ENCODE peak calls at places on chromosomes 1 and 21, in ten cellular contexts. One of them, this sample, is unnamed.
A peak's percentile ranks its signal among the peaks of the same experiment; 100 is the strongest.

GRCh38 chr1:98044766-98045165 is 123.9 kb upstream of the DPYD start:
- DNase-seq in GM19239: no peak
- DNase-seq in T-helper 2 cell: no peak
- DNase-seq in effector CD4-positive, alpha-beta T cell: no peak
- DNase-seq in cardiac fibroblast: no peak
- DNase-seq in stimulated activated CD8-positive, alpha-beta memory T cell treated with anti-CD3 and anti-CD28 coated beads, Interleukin-15, amount 100 ng/mL, for 24 hours: no peak
- DNase-seq in activated CD8-positive, alpha-beta memory T cell treated with anti-CD3 and anti-CD28 coated beads for 4 hours: no peak
- DNase-seq in CMK: no peak
- DNase-seq in HS-5: no peak
- DNase-seq in iPS DF 19.7: no peak
- DNase-seq in this sample: no peak

GRCh38 chr1:21622466-21623315 is 46.5 kb downstream of the RAP1GAP start:
- DNase-seq in GM19239: peak; percentile 53
- DNase-seq in stimulated activated CD8-positive, alpha-beta memory T cell treated with anti-CD3 and anti-CD28 coated beads, Interleukin-15, amount 100 ng/mL, for 24 hours: peak; percentile 26
- DNase-seq in CMK: no peak
- DNase-seq in T-helper 2 cell: no peak
- DNase-seq in activated CD8-positive, alpha-beta memory T cell treated with anti-CD3 and anti-CD28 coated beads for 4 hours: peak; percentile 8
- DNase-seq in effector CD4-positive, alpha-beta T cell: peak; percentile 11
- DNase-seq in iPS DF 19.7: no peak
- DNase-seq in HS-5: no peak
- DNase-seq in cardiac fibroblast: no peak
- DNase-seq in this sample: peak; percentile 56

GRCh38 chr21:31731112-31731801 is 661 bp downstream of the SCAF4 start:
- DNase-seq in activated CD8-positive, alpha-beta memory T cell treated with anti-CD3 and anti-CD28 coated beads for 4 hours: peak; percentile 26
- DNase-seq in T-helper 2 cell: peak; percentile 28
- DNase-seq in HS-5: no peak
- DNase-seq in iPS DF 19.7: no peak
- DNase-seq in effector CD4-positive, alpha-beta T cell: peak; percentile 32
- DNase-seq in cardiac fibroblast: no peak
- DNase-seq in stimulated activated CD8-positive, alpha-beta memory T cell treated with anti-CD3 and anti-CD28 coated beads, Interleukin-15, amount 100 ng/mL, for 24 hours: peak; percentile 15
- DNase-seq in CMK: peak; percentile 58
- DNase-seq in GM19239: peak; percentile 40
- DNase-seq in this sample: peak; percentile 54

GRCh38 chr1:226646026-226646869 is 92.8 kb downstream of the ITPKB start:
- DNase-seq in stimulated activated CD8-positive, alpha-beta memory T cell treated with anti-CD3 and anti-CD28 coated beads, Interleukin-15, amount 100 ng/mL, for 24 hours: no peak
- DNase-seq in HS-5: no peak
- DNase-seq in GM19239: no peak
- DNase-seq in T-helper 2 cell: no peak
- DNase-seq in cardiac fibroblast: no peak
- DNase-seq in CMK: no peak
- DNase-seq in effector CD4-positive, alpha-beta T cell: no peak
- DNase-seq in iPS DF 19.7: no peak
- DNase-seq in activated CD8-positive, alpha-beta memory T cell treated with anti-CD3 and anti-CD28 coated beads for 4 hours: no peak
- DNase-seq in this sample: no peak

GRCh38 chr21:25582888-25583287 is 24.4 kb downstream of the MRPL39 start:
- DNase-seq in iPS DF 19.7: no peak
- DNase-seq in T-helper 2 cell: no peak
- DNase-seq in effector CD4-positive, alpha-beta T cell: no peak
- DNase-seq in CMK: no peak
- DNase-seq in cardiac fibroblast: no peak
- DNase-seq in GM19239: no peak
- DNase-seq in stimulated activated CD8-positive, alpha-beta memory T cell treated with anti-CD3 and anti-CD28 coated beads, Interleukin-15, amount 100 ng/mL, for 24 hours: no peak
- DNase-seq in activated CD8-positive, alpha-beta memory T cell treated with anti-CD3 and anti-CD28 coated beads for 4 hours: no peak
- DNase-seq in HS-5: no peak
- DNase-seq in this sample: peak; percentile 37

GRCh38 chr1:18322353-18323032 is 158.2 kb upstream of the KLHDC7A start:
- DNase-seq in T-helper 2 cell: no peak
- DNase-seq in activated CD8-positive, alpha-beta memory T cell treated with anti-CD3 and anti-CD28 coated beads for 4 hours: no peak
- DNase-seq in CMK: no peak
- DNase-seq in HS-5: no peak
- DNase-seq in iPS DF 19.7: no peak
- DNase-seq in effector CD4-positive, alpha-beta T cell: no peak
- DNase-seq in GM19239: no peak
- DNase-seq in cardiac fibroblast: no peak
- DNase-seq in stimulated activated CD8-positive, alpha-beta memory T cell treated with anti-CD3 and anti-CD28 coated beads, Interleukin-15, amount 100 ng/mL, for 24 hours: no peak
- DNase-seq in this sample: peak; percentile 5

GRCh38 chr1:92756537-92756936 is 28.4 kb downstream of the EVI5 start:
- DNase-seq in stimulated activated CD8-positive, alpha-beta memory T cell treated with anti-CD3 and anti-CD28 coated beads, Interleukin-15, amount 100 ng/mL, for 24 hours: no peak
- DNase-seq in effector CD4-positive, alpha-beta T cell: no peak
- DNase-seq in T-helper 2 cell: no peak
- DNase-seq in HS-5: no peak
- DNase-seq in CMK: no peak
- DNase-seq in activated CD8-positive, alpha-beta memory T cell treated with anti-CD3 and anti-CD28 coated beads for 4 hours: no peak
- DNase-seq in cardiac fibroblast: no peak
- DNase-seq in GM19239: no peak
- DNase-seq in iPS DF 19.7: no peak
- DNase-seq in this sample: no peak

GRCh38 chr1:10867138-10867721 is 70.8 kb upstream of the CASZ1 start:
- DNase-seq in stimulated activated CD8-positive, alpha-beta memory T cell treated with anti-CD3 and anti-CD28 coated beads, Interleukin-15, amount 100 ng/mL, for 24 hours: peak; percentile 50
- DNase-seq in CMK: peak; percentile 22
- DNase-seq in GM19239: peak; percentile 50
- DNase-seq in effector CD4-positive, alpha-beta T cell: peak; percentile 57
- DNase-seq in T-helper 2 cell: peak; percentile 54
- DNase-seq in cardiac fibroblast: peak; percentile 32
- DNase-seq in activated CD8-positive, alpha-beta memory T cell treated with anti-CD3 and anti-CD28 coated beads for 4 hours: peak; percentile 40
- DNase-seq in HS-5: no peak
- DNase-seq in iPS DF 19.7: no peak
- DNase-seq in this sample: peak; percentile 69

GRCh38 chr1:235741294-235741693 is 91.7 kb upstream of the GNG4 start:
- DNase-seq in T-helper 2 cell: no peak
- DNase-seq in activated CD8-positive, alpha-beta memory T cell treated with anti-CD3 and anti-CD28 coated beads for 4 hours: no peak
- DNase-seq in stimulated activated CD8-positive, alpha-beta memory T cell treated with anti-CD3 and anti-CD28 coated beads, Interleukin-15, amount 100 ng/mL, for 24 hours: no peak
- DNase-seq in effector CD4-positive, alpha-beta T cell: no peak
- DNase-seq in cardiac fibroblast: peak; percentile 78
- DNase-seq in CMK: no peak
- DNase-seq in HS-5: peak; percentile 69
- DNase-seq in iPS DF 19.7: no peak
- DNase-seq in GM19239: no peak
- DNase-seq in this sample: no peak

GRCh38 chr1:203378529-203379271 is 27.8 kb upstream of the FMOD start:
- DNase-seq in cardiac fibroblast: peak; percentile 85
- DNase-seq in iPS DF 19.7: no peak
- DNase-seq in CMK: no peak
- DNase-seq in stimulated activated CD8-positive, alpha-beta memory T cell treated with anti-CD3 and anti-CD28 coated beads, Interleukin-15, amount 100 ng/mL, for 24 hours: no peak
- DNase-seq in T-helper 2 cell: no peak
- DNase-seq in effector CD4-positive, alpha-beta T cell: no peak
- DNase-seq in GM19239: no peak
- DNase-seq in activated CD8-positive, alpha-beta memory T cell treated with anti-CD3 and anti-CD28 coated beads for 4 hours: no peak
- DNase-seq in HS-5: no peak
- DNase-seq in this sample: no peak

GRCh38 chr1:236394905-236395779 is 1.1 kb downstream of the EDARADD start:
- DNase-seq in effector CD4-positive, alpha-beta T cell: peak; percentile 54
- DNase-seq in T-helper 2 cell: peak; percentile 14
- DNase-seq in stimulated activated CD8-positive, alpha-beta memory T cell treated with anti-CD3 and anti-CD28 coated beads, Interleukin-15, amount 100 ng/mL, for 24 hours: no peak
- DNase-seq in GM19239: no peak
- DNase-seq in cardiac fibroblast: peak; percentile 18
- DNase-seq in iPS DF 19.7: peak; percentile 23
- DNase-seq in activated CD8-positive, alpha-beta memory T cell treated with anti-CD3 and anti-CD28 coated beads for 4 hours: peak; percentile 24
- DNase-seq in CMK: peak; percentile 34
- DNase-seq in HS-5: peak; percentile 18
- DNase-seq in this sample: peak; percentile 63

GRCh38 chr1:205284420-205285144 is 37.0 kb downstream of the NUAK2 start:
- DNase-seq in effector CD4-positive, alpha-beta T cell: peak; percentile 88
- DNase-seq in GM19239: no peak
- DNase-seq in stimulated activated CD8-positive, alpha-beta memory T cell treated with anti-CD3 and anti-CD28 coated beads, Interleukin-15, amount 100 ng/mL, for 24 hours: peak; percentile 19
- DNase-seq in iPS DF 19.7: peak; percentile 89
- DNase-seq in HS-5: peak; percentile 95
- DNase-seq in CMK: no peak
- DNase-seq in activated CD8-positive, alpha-beta memory T cell treated with anti-CD3 and anti-CD28 coated beads for 4 hours: peak; percentile 77
- DNase-seq in T-helper 2 cell: peak; percentile 49
- DNase-seq in cardiac fibroblast: peak; percentile 96
- DNase-seq in this sample: peak; percentile 83

GRCh38 chr1:193115629-193116227 is 6.1 kb upstream of the CDC73 start:
- DNase-seq in GM19239: no peak
- DNase-seq in HS-5: peak; percentile 94
- DNase-seq in activated CD8-positive, alpha-beta memory T cell treated with anti-CD3 and anti-CD28 coated beads for 4 hours: no peak
- DNase-seq in cardiac fibroblast: peak; percentile 95
- DNase-seq in iPS DF 19.7: no peak
- DNase-seq in stimulated activated CD8-positive, alpha-beta memory T cell treated with anti-CD3 and anti-CD28 coated beads, Interleukin-15, amount 100 ng/mL, for 24 hours: no peak
- DNase-seq in CMK: no peak
- DNase-seq in effector CD4-positive, alpha-beta T cell: no peak
- DNase-seq in T-helper 2 cell: no peak
- DNase-seq in this sample: no peak

GRCh38 chr1:221419513-221420088 is 322.3 kb downstream of the DUSP10 start:
- DNase-seq in cardiac fibroblast: peak; percentile 52
- DNase-seq in GM19239: no peak
- DNase-seq in CMK: no peak
- DNase-seq in activated CD8-positive, alpha-beta memory T cell treated with anti-CD3 and anti-CD28 coated beads for 4 hours: no peak
- DNase-seq in T-helper 2 cell: no peak
- DNase-seq in iPS DF 19.7: no peak
- DNase-seq in stimulated activated CD8-positive, alpha-beta memory T cell treated with anti-CD3 and anti-CD28 coated beads, Interleukin-15, amount 100 ng/mL, for 24 hours: no peak
- DNase-seq in HS-5: peak; percentile 53
- DNase-seq in effector CD4-positive, alpha-beta T cell: no peak
- DNase-seq in this sample: no peak

GRCh38 chr1:23421752-23422312 is 2.7 kb downstream of the TCEA3 start:
- DNase-seq in GM19239: no peak
- DNase-seq in stimulated activated CD8-positive, alpha-beta memory T cell treated with anti-CD3 and anti-CD28 coated beads, Interleukin-15, amount 100 ng/mL, for 24 hours: no peak
- DNase-seq in activated CD8-positive, alpha-beta memory T cell treated with anti-CD3 and anti-CD28 coated beads for 4 hours: no peak
- DNase-seq in iPS DF 19.7: no peak
- DNase-seq in CMK: no peak
- DNase-seq in HS-5: no peak
- DNase-seq in cardiac fibroblast: peak; percentile 68
- DNase-seq in effector CD4-positive, alpha-beta T cell: no peak
- DNase-seq in T-helper 2 cell: no peak
- DNase-seq in this sample: no peak

GRCh38 chr21:43332872-43333300 is 94.0 kb downstream of the SIK1 start:
- DNase-seq in effector CD4-positive, alpha-beta T cell: no peak
- DNase-seq in T-helper 2 cell: no peak
- DNase-seq in iPS DF 19.7: no peak
- DNase-seq in CMK: no peak
- DNase-seq in cardiac fibroblast: peak; percentile 70
- DNase-seq in activated CD8-positive, alpha-beta memory T cell treated with anti-CD3 and anti-CD28 coated beads for 4 hours: no peak
- DNase-seq in HS-5: no peak
- DNase-seq in GM19239: no peak
- DNase-seq in stimulated activated CD8-positive, alpha-beta memory T cell treated with anti-CD3 and anti-CD28 coated beads, Interleukin-15, amount 100 ng/mL, for 24 hours: no peak
- DNase-seq in this sample: no peak

GRCh38 chr21:32719085-32719484 is 8.7 kb downstream of the SYNJ1 start:
- DNase-seq in cardiac fibroblast: no peak
- DNase-seq in CMK: no peak
- DNase-seq in stimulated activated CD8-positive, alpha-beta memory T cell treated with anti-CD3 and anti-CD28 coated beads, Interleukin-15, amount 100 ng/mL, for 24 hours: no peak
- DNase-seq in effector CD4-positive, alpha-beta T cell: no peak
- DNase-seq in activated CD8-positive, alpha-beta memory T cell treated with anti-CD3 and anti-CD28 coated beads for 4 hours: no peak
- DNase-seq in T-helper 2 cell: no peak
- DNase-seq in iPS DF 19.7: no peak
- DNase-seq in GM19239: no peak
- DNase-seq in HS-5: no peak
- DNase-seq in this sample: no peak

GRCh38 chr1:18149113-18149641 is 41.6 kb downstream of the IGSF21 start:
- DNase-seq in CMK: no peak
- DNase-seq in iPS DF 19.7: no peak
- DNase-seq in effector CD4-positive, alpha-beta T cell: no peak
- DNase-seq in activated CD8-positive, alpha-beta memory T cell treated with anti-CD3 and anti-CD28 coated beads for 4 hours: no peak
- DNase-seq in T-helper 2 cell: no peak
- DNase-seq in stimulated activated CD8-positive, alpha-beta memory T cell treated with anti-CD3 and anti-CD28 coated beads, Interleukin-15, amount 100 ng/mL, for 24 hours: no peak
- DNase-seq in HS-5: no peak
- DNase-seq in GM19239: no peak
- DNase-seq in cardiac fibroblast: no peak
- DNase-seq in this sample: no peak

GRCh38 chr1:185646202-185646683 is 87.9 kb upstream of the HMCN1 start:
- DNase-seq in GM19239: no peak
- DNase-seq in stimulated activated CD8-positive, alpha-beta memory T cell treated with anti-CD3 and anti-CD28 coated beads, Interleukin-15, amount 100 ng/mL, for 24 hours: no peak
- DNase-seq in effector CD4-positive, alpha-beta T cell: no peak
- DNase-seq in activated CD8-positive, alpha-beta memory T cell treated with anti-CD3 and anti-CD28 coated beads for 4 hours: no peak
- DNase-seq in CMK: no peak
- DNase-seq in HS-5: peak; percentile 96
- DNase-seq in iPS DF 19.7: peak; percentile 93
- DNase-seq in cardiac fibroblast: peak; percentile 98
- DNase-seq in T-helper 2 cell: no peak
- DNase-seq in this sample: no peak

GRCh38 chr1:5493708-5494390 is 498.4 kb downstream of the NPHP4 start:
- DNase-seq in CMK: no peak
- DNase-seq in activated CD8-positive, alpha-beta memory T cell treated with anti-CD3 and anti-CD28 coated beads for 4 hours: no peak
- DNase-seq in cardiac fibroblast: no peak
- DNase-seq in stimulated activated CD8-positive, alpha-beta memory T cell treated with anti-CD3 and anti-CD28 coated beads, Interleukin-15, amount 100 ng/mL, for 24 hours: no peak
- DNase-seq in iPS DF 19.7: no peak
- DNase-seq in T-helper 2 cell: no peak
- DNase-seq in effector CD4-positive, alpha-beta T cell: no peak
- DNase-seq in HS-5: no peak
- DNase-seq in GM19239: no peak
- DNase-seq in this sample: no peak

GRCh38 chr1:9066945-9067807 is 2.3 kb downstream of the SLC2A5 start:
- DNase-seq in cardiac fibroblast: peak; percentile 93
- DNase-seq in CMK: no peak
- DNase-seq in stimulated activated CD8-positive, alpha-beta memory T cell treated with anti-CD3 and anti-CD28 coated beads, Interleukin-15, amount 100 ng/mL, for 24 hours: no peak
- DNase-seq in effector CD4-positive, alpha-beta T cell: no peak
- DNase-seq in activated CD8-positive, alpha-beta memory T cell treated with anti-CD3 and anti-CD28 coated beads for 4 hours: no peak
- DNase-seq in GM19239: no peak
- DNase-seq in T-helper 2 cell: no peak
- DNase-seq in HS-5: peak; percentile 92
- DNase-seq in iPS DF 19.7: no peak
- DNase-seq in this sample: no peak

GRCh38 chr1:183915634-183916510 is 111.0 kb downstream of the RGL1 start:
- DNase-seq in CMK: peak; percentile 55
- DNase-seq in T-helper 2 cell: no peak
- DNase-seq in effector CD4-positive, alpha-beta T cell: peak; percentile 67
- DNase-seq in GM19239: peak; percentile 45
- DNase-seq in cardiac fibroblast: peak; percentile 96
- DNase-seq in stimulated activated CD8-positive, alpha-beta memory T cell treated with anti-CD3 and anti-CD28 coated beads, Interleukin-15, amount 100 ng/mL, for 24 hours: peak; percentile 12
- DNase-seq in HS-5: peak; percentile 98
- DNase-seq in activated CD8-positive, alpha-beta memory T cell treated with anti-CD3 and anti-CD28 coated beads for 4 hours: peak; percentile 45
- DNase-seq in iPS DF 19.7: peak; percentile 63
- DNase-seq in this sample: peak; percentile 68

GRCh38 chr1:164771568-164772350 is 212.8 kb downstream of the PBX1 start:
- DNase-seq in stimulated activated CD8-positive, alpha-beta memory T cell treated with anti-CD3 and anti-CD28 coated beads, Interleukin-15, amount 100 ng/mL, for 24 hours: no peak
- DNase-seq in iPS DF 19.7: no peak
- DNase-seq in GM19239: no peak
- DNase-seq in cardiac fibroblast: peak; percentile 77
- DNase-seq in HS-5: no peak
- DNase-seq in CMK: no peak
- DNase-seq in activated CD8-positive, alpha-beta memory T cell treated with anti-CD3 and anti-CD28 coated beads for 4 hours: no peak
- DNase-seq in effector CD4-positive, alpha-beta T cell: no peak
- DNase-seq in T-helper 2 cell: no peak
- DNase-seq in this sample: no peak

This sample was measured in activated naive CD8-positive, alpha-beta T cell treated with anti-CD3 and anti-CD28 coated beads, Interleukin-2, amount 50 U/mL, for 24 hours.